ENCODE peak calls at places on chromosome 13, in four cellular contexts. L, X, Q and F are unnamed samples.

GRCh38 chr13:101945435-101945834 is 456.4 kb downstream of the FGF14 start:
- DNase-seq in L (no peak), X (peak; percentile 19), Q (no peak), F (no peak)

GRCh38 chr13:72774019-72774418 is 7.7 kb downstream of the DIS3 start:
- DNase-seq in L (peak; percentile 7), X (no peak), Q (no peak), F (no peak)

GRCh38 chr13:76009491-76009890 is 373.4 kb downstream of the LMO7 start:
- DNase-seq in L (no peak), X (no peak), Q (no peak), F (no peak)

GRCh38 chr13:106105153-106105552 is 430.3 kb downstream of the EFNB2 start:
- DNase-seq in L (no peak), X (no peak), Q (no peak), F (no peak)

GRCh38 chr13:51303882-51304281 is 35.6 kb upstream of the SERPINE3 start:
- DNase-seq in L (no peak), X (no peak), Q (no peak), F (no peak)

GRCh38 chr13:50969691-50970090 is 60.1 kb downstream of the RNASEH2B start:
- DNase-seq in L (no peak), X (peak; percentile 28), Q (peak; percentile 18), F (no peak)

GRCh38 chr13:40786568-40786996 is 2.8 kb upstream of the SLC25A15 start:
- DNase-seq in L (no peak), X (no peak), Q (no peak), F (no peak)

GRCh38 chr13:42041017-42041683 is 7.3 kb upstream of the DGKH start:
- DNase-seq in L (no peak), X (peak; percentile 55), Q (peak; percentile 58), F (peak; percentile 35)

GRCh38 chr13:95677564-95678386 is 836 bp downstream of the DNAJC3 start:
- DNase-seq in L (no peak), X (no peak), Q (no peak), F (no peak)

DNA sequence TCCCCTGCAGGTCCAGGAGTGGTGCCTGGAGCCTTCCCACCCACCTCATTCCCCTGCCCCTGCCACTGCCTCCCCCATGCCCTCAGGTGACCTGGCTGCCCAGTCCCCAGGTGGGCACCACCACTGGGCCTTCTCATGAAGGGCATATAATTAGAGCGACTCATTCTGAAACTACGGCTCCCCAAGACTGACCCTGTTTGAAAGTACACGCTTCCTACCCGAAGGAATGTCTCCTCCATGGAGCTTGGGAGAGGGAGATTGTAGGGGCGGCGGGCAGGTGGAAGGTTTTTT is 52.6 kb downstream of the GPR12 start:
- DNase-seq in L (no peak), X (no peak), Q (no peak), F (no peak)
- TF ChIP-seq CTCF in L (no peak), X (peak; percentile 14), Q (no peak), F (no peak)

GRCh38 chr13:66765559-66765958 is 464.6 kb downstream of the PCDH9 start:
- DNase-seq in L (no peak), X (no peak), Q (no peak), F (no peak)

DNA sequence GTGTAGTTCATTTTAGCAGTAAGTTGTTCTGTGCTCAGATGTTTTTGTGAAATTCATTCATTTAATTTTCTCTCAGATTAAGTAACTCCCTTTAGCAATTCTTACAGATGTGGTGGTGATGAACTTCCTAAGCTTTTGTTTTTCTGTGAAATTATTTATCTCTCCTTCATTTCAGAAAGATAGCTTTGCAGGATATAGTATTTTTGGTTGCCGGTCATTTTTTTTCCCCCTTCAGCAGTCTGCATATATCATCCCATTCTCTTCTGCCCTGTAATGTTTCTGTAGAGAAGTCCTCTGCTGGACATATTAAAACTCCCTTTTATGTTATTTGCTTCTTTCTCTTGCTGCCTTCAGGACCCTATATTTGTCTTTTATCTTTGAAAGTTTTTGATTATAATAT is 470.2 kb downstream of the PCDH9 start:
- DNase-seq in L (no peak), X (no peak), Q (no peak), F (no peak)
- TF ChIP-seq CTCF in L (no peak), X (no peak), Q (no peak), F (no peak)

GRCh38 chr13:103188688-103189326 is 122.6 kb upstream of the SLC10A2 start:
- DNase-seq in L (no peak), X (no peak), Q (no peak), F (no peak)
- TF ChIP-seq CTCF in L (no peak), X (peak; percentile 71), Q (peak; percentile 65), F (no peak)

DNA sequence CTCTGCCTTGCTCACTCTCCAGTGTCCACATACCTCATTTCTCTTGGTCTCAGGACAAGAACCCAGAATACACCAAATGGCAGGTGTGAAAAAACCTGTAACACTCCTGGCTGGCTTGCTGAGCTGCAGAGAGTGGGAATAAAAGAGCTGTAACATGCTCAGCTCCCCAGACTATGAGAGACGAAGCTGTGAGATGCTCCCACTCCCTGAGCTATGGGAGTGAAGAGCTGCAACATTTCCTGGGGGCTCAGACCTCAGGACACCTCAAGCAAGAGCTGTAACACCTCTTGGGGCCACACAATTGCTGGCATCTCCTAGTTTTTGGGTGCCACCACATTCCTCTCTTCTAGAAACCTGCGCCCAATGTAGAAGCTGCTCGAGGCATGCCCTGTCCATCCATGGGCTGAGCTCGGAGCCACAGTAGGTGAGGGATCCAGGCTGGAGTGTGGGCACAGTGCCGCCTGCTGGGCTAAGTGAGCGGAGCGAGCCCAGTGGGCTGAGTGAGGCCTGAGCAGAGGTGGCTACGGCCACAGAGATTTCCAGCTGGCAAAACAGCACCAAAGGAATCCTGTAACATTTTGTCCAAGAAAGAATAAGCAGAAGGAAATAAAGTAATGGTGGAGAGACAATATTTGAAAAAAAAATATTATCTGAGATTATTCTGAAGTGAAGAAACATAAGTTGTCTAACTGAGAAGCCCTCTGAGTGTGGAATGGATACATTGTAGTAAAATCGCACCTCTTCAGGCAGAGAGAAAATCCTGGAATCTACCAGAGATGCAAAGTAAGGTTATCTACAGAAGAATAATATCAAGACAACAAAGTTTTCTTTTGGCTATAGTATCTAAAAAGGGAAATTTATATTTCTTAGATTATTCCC is 186.2 kb upstream of the PCDH9 start:
- DNase-seq in L (no peak), X (peak; percentile 83), Q (peak; percentile 65), F (no peak)
- TF ChIP-seq CTCF in L (peak; percentile 38), X (peak; percentile 82), Q (peak; percentile 68), F (no peak)

DNA sequence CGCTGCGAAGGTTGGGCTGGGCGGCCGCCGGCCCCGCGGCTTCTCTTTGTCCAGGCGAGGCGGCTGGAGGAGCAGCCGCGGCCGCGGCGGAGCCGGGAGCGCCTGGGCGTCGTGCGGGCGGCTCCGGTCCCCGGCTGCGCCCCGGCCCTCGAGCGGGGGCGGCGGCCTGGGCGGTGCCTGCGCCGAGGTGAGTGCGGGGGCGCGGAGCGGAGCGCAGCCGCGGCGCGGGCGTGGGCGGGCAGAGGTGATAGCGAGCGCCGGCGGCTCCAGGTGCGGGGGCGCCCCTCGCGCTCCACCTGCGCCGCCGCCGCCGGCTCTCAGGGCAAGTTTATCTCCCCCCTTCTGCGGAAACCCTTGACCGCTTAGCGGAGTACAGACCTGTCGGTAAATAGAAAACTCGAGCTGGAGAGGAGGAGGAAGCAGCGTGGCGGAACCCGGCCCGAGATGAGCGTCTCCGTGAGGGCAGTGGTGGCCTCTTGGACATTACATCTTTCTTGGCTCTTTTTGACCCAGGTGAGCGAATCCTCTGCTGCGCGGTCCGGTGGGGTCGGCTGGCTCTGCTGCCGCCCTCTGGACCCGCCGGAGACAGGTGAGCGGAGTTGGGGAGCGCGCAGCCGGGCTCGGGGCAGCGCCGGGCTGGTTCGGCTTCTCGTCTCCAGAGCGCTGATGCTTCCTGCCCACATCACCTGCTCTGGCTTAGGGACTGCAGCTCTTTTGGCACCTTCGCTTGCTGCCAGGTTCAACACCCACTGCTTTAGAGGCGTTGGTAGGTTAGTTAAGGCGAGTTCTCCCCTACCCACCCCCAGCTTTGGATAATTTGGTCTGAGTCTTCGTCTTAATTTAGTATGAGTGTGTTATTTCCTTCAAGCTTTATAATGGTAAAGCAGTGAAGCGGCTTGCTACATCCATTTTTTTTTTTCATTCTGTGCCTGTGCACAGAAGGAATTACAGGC is at the start of gene MTUS2:
- DNase-seq in L (no peak), X (no peak), Q (peak; percentile 32), F (no peak)
- TF ChIP-seq CTCF in L (no peak), X (no peak), Q (no peak), F (no peak)

DNA sequence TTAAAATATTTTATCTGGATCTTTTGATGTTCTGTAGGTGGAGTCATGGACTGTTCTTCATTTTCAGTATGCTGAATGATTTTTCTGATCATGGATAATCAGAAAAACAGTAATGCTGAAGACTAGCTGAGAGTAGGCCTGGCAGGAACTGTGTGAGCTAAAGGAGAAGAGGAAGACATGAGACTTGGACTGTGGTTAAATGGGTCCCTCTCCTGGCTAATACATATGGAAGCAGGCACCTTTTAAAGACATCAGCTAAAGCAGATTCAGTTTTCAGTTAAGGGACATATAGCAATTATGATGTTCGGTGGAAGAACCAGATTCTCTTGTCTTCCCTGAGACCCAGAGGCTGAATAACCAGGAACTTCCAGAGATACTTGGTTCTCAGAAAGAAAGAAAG is 169.4 kb downstream of the OLFM4 start:
- DNase-seq in L (no peak), X (no peak), Q (no peak), F (no peak)
- TF ChIP-seq CTCF in L (no peak), X (no peak), Q (peak; percentile 14), F (no peak)